ENCODE peak calls at places on chromosomes 12 and 14, in seven cellular contexts. Z is uterus, T is psoas muscle, C is body of pancreas, Y is heart left ventricle, X is K562, G is suprapubic skin. R is an unnamed sample.

GRCh38 chr14:69246331-69246730 is 13.6 kb upstream of the GALNT16 start:
- DNase-seq in Y (no peak), T (no peak), X (no peak), G (no peak), Z (no peak), C (no peak), R (no peak)

GRCh38 chr12:104627231-104627974 is 170.7 kb downstream of the CHST11 start:
- DNase-seq in G (no peak), Z (no peak), X (no peak), Y (no peak), C (no peak), T (no peak), R (no peak)

GRCh38 chr12:132557969-132558856 is 52.2 kb downstream of the LRCOL1 start:
- DNase-seq in C (no peak), X (no peak), G (no peak), Z (no peak), T (no peak), Y (no peak), R (no peak)

GRCh38 chr12:14417717-14418116 is 52.2 kb downstream of the ATF7IP start:
- DNase-seq in C (peak; percentile 86), Y (peak; percentile 63), G (no peak), X (peak; percentile 53), Z (peak; percentile 29), T (peak; percentile 67), R (peak; percentile 50)

GRCh38 chr14:70166530-70167203 is 22.1 kb downstream of the SLC8A3 start:
- DNase-seq in X (no peak), T (no peak), Y (no peak), Z (no peak), G (no peak), C (no peak), R (no peak)

GRCh38 chr12:52370906-52371608 is 3.8 kb upstream of the KRT85 start:
- DNase-seq in T (peak; percentile 82), Y (no peak), G (no peak), C (peak; percentile 25), X (no peak), Z (peak; percentile 76), R (no peak)

GRCh38 chr14:101972126-101972785 is 7.9 kb downstream of the DYNC1H1 start:
- DNase-seq in Y (peak; percentile 78), X (peak; percentile 39), Z (peak; percentile 79), G (peak; percentile 92), C (peak; percentile 83), T (peak; percentile 84), R (peak; percentile 88)

GRCh38 chr14:80955434-80955939 is at the start of gene TSHR:
- DNase-seq in C (peak; percentile 14), X (no peak), Y (no peak), T (no peak), G (peak; percentile 78), Z (peak; percentile 18), R (no peak)

GRCh38 chr12:94073441-94074051 is 74.8 kb upstream of the PLXNC1 start:
- DNase-seq in G (no peak), Z (no peak), T (peak; percentile 89), Y (no peak), C (no peak), X (no peak), R (no peak)

DNA sequence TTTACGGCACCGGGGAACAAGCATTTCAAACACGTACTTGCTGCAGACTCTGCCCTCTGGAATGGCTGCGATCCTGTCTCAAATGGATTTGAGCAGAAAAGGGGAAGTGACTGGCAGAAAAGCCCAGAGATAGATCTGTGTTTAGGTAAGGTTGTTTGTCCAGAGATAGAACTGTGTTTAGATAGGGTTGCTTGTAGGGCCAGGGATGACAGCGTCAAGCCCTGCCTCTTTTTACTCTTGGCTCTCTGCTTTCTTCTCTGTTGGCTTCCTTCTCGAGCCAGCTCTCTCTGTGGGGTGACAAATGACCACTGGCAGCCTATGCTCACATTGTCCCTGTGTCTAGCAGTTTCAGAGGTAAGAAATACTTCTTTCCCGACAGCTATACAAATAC is 11.4 kb downstream of the DGLUCY start:
- DNase-seq in G (no peak), X (no peak), C (no peak), T (no peak), Z (no peak), Y (no peak), R (no peak)
- H3K27ac ChIP-seq in G (peak overlapping the region; percentile 66), X (peak overlapping the region; percentile 72), C (no peak overlapping the region), T (peak overlapping the region; percentile 90), Z (no peak overlapping the region), Y (peak overlapping the region; percentile 76), R (peak overlapping the region; percentile 62)

GRCh38 chr14:54026671-54027070 is 70.0 kb upstream of the BMP4 start:
- DNase-seq in G (no peak), T (no peak), Y (no peak), X (no peak), Z (no peak), C (no peak), R (no peak)

GRCh38 chr14:54023027-54023426 is 66.4 kb upstream of the BMP4 start:
- DNase-seq in Y (no peak), T (no peak), X (no peak), C (no peak), Z (no peak), G (no peak), R (no peak)

GRCh38 chr14:54025661-54026060 is 69.0 kb upstream of the BMP4 start:
- DNase-seq in C (no peak), X (no peak), Z (no peak), G (no peak), Y (no peak), T (no peak), R (peak; percentile 30)
- TF ChIP-seq CTCF in C (no peak), X (no peak), Z (no peak), G (no peak), Y (peak; percentile 43), T (no peak), R (no peak)

DNA sequence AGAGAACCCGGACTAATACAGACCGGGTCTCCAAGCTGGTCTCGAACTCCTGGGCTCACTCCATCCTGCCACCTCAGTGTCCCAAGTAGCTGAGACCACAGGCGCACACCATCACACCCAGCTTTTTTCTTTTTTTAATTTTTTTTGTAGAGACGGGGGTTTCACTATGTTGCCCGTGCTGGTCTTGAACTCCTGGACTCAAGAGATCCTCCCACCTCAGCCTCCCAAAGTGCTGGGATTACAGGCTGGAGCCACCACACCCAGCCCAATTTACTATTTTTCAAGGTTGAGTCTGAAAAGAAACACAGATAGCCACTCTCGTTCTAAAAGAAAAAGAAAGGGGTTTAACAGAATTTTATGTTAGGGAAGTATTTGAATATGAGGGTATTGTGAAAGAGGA is 1.8 kb downstream of the ERO1A start:
- DNase-seq in T (no peak), X (no peak), Z (no peak), G (no peak), Y (no peak), C (no peak), R (no peak)
- H3K4me3 ChIP-seq in T (no peak overlapping the region), X (no peak overlapping the region), Z (no peak overlapping the region), G (no peak overlapping the region), Y (no peak overlapping the region), C (no peak overlapping the region), R (no peak overlapping the region)

DNA sequence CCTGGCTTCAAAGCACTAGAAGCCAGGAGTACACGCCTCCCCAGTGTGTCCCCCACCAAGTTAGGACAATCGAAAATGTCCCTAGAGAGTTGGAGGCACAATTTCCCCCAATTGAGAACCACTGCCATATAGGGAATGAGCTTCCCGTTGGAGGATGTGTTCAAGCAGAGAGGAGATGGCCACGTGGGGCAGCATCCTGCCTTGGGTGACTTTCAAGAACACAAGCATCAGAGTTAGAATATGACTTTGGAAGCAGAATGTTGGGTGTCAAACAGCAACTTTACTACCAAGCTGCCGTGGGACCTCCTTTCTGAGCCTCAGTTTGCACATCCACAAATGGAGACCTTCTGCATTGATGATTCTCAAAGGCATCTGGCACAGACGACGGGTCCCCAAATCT is 56.5 kb downstream of the RFLNA start:
- DNase-seq in Y (no peak), X (no peak), C (no peak), G (no peak), Z (no peak), T (no peak), R (no peak)
- H3K27ac ChIP-seq in Y (no peak overlapping the region), X (no peak overlapping the region), C (no peak overlapping the region), G (no peak overlapping the region), Z (no peak overlapping the region), T (no peak overlapping the region), R (no peak overlapping the region)

DNA sequence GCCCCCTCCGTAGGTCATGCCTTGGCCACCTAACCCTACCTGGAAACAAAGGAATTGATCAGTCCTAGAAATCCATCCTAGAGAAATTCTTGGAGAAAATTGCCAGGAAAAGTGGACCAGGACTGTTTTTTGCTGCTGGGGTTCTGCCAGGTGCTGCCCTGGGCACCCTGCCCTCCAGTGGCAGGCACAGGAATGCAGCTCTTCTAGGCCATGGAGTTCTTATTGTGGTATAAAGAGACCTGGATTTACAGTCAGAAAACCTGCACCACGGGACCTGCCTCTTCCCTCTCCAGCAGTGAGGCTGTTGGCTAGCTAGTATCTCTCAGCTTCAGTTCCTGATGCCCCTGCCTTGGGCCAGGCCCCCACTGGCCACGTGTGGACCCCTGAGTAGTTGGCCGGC is 59.7 kb downstream of the SLC24A4 start:
- DNase-seq in T (no peak), Z (no peak), C (no peak), Y (no peak), G (no peak), X (no peak), R (no peak)
- TF ChIP-seq CTCF in T (no peak), Z (no peak), C (no peak), Y (peak; percentile 24), G (no peak), X (no peak), R (no peak)

DNA sequence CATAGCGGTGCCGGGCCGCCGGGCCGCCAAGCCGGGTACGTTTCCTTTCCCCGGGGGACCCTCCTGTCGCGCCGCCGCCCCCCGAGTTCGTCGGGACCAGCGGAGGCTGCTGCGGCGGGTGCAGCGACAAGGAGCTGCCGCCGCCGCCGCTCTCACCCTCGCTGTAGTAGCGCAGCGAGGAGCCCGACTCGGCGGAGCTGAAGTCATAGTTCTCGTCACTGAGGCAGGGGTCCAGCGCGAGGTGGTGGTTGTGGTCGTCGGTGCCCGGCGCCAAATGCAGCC is 555 bp downstream of the DDHD1 start:
- DNase-seq in Y (no peak), X (peak; percentile 27), C (no peak), Z (no peak), T (no peak), G (no peak), R (peak; percentile 29)
- H3K4me3 ChIP-seq in Y (peak overlapping the region; percentile 94), X (peak overlapping the region; percentile 68), C (peak overlapping the region; percentile 58), Z (peak overlapping the region; percentile 78), T (peak overlapping the region; percentile 78), G (peak overlapping the region; percentile 93), R (peak overlapping the region; percentile 81)

GRCh38 chr12:75816892-75817291 is 214.7 kb downstream of the PHLDA1 start:
- DNase-seq in C (no peak), Y (no peak), X (no peak), G (no peak), T (no peak), Z (no peak), R (no peak)

GRCh38 chr12:75812341-75813018 is 219.1 kb downstream of the PHLDA1 start:
- DNase-seq in X (no peak), Z (no peak), T (no peak), Y (no peak), G (no peak), C (no peak), R (no peak)

GRCh38 chr12:75813066-75813465 is 218.5 kb downstream of the PHLDA1 start:
- DNase-seq in G (no peak), T (no peak), Y (no peak), X (no peak), C (no peak), Z (no peak), R (no peak)

GRCh38 chr12:75815756-75816155 is 215.8 kb downstream of the PHLDA1 start:
- DNase-seq in G (no peak), Z (no peak), C (no peak), T (no peak), X (no peak), Y (no peak), R (no peak)

GRCh38 chr12:75814856-75815754 is 216.5 kb downstream of the PHLDA1 start:
- DNase-seq in G (no peak), Z (peak; percentile 30), X (no peak), C (no peak), Y (no peak), T (no peak), R (no peak)
- H3K27ac ChIP-seq in G (no peak overlapping the region), Z (peak overlapping the region; percentile 71), X (no peak overlapping the region), C (no peak overlapping the region), Y (peak overlapping the region; percentile 45), T (no peak overlapping the region), R (peak overlapping the region; percentile 64)